ENCODE peak calls at places on chromosomes 16 and 17, in eight cellular contexts. H is mammary epithelial cell, F is NCI-H1105, R is dorsolateral prefrontal cortex, S is C1 segment of cervical spinal cord, P is AG04450, D is T-helper 2 cell, E is NCI-H460. Y is an unnamed sample.

GRCh38 chr17:67221062-67221998 is 23.7 kb downstream of the HELZ start:
- DNase-seq in H (peak), F (peak), R (no peak), S (no peak), P (no peak), D (no peak), E (peak), Y (no peak)

GRCh38 chr16:68289621-68290329 is 21.0 kb downstream of the SLC7A6OS start:
- DNase-seq in H (no peak), F (no peak), R (no peak), S (no peak), P (no peak), D (peak), E (no peak), Y (no peak)

GRCh38 chr17:64683791-64684190 is 21.7 kb upstream of the SMURF2 start:
- DNase-seq in H (no peak), F (no peak), R (no peak), S (no peak), P (no peak), D (no peak), E (no peak), Y (no peak)

GRCh38 chr17:41844971-41845370 is 7.3 kb downstream of the KLHL10 start:
- DNase-seq in H (no peak), F (no peak), R (no peak), S (no peak), P (no peak), D (no peak), E (no peak), Y (no peak)

GRCh38 chr17:75159196-75160031 is 5.1 kb upstream of the JPT1 start:
- DNase-seq in H (peak), F (no peak), R (no peak), S (no peak), P (no peak), D (no peak), E (no peak), Y (no peak)

GRCh38 chr16:88346680-88347505 is 35.9 kb upstream of the ZNF469 start:
- DNase-seq in H (no peak), F (no peak), R (no peak), S (no peak), P (no peak), D (no peak), E (no peak), Y (no peak)

GRCh38 chr16:4330277-4330882 is 14.5 kb downstream of the GLIS2 start:
- DNase-seq in H (peak), F (no peak), R (peak), S (peak), P (no peak), D (peak), E (peak), Y (peak)

GRCh38 chr17:27558842-27559505 is 72.0 kb upstream of the LGALS9 start:
- DNase-seq in H (no peak), F (no peak), R (no peak), S (no peak), P (no peak), D (no peak), E (no peak), Y (no peak)

GRCh38 chr17:72560303-72561247 is 439.8 kb downstream of the SOX9 start:
- DNase-seq in H (no peak), F (peak), R (peak), S (peak), P (no peak), D (peak), E (peak), Y (peak)

GRCh38 chr16:83952940-83953795 is at the start of gene OSGIN1:
- DNase-seq in H (peak), F (peak), R (peak), S (peak), P (peak), D (peak), E (peak), Y (peak)

GRCh38 chr16:72878301-72879269 is 169.3 kb downstream of the ZFHX3 start:
- DNase-seq in H (no peak), F (no peak), R (no peak), S (no peak), P (no peak), D (no peak), E (no peak), Y (no peak)

GRCh38 chr17:9209781-9210370 is 188.6 kb downstream of the NTN1 start:
- DNase-seq in H (no peak), F (no peak), R (no peak), S (no peak), P (no peak), D (no peak), E (no peak), Y (no peak)

GRCh38 chr16:28521436-28521835 is 14.8 kb upstream of the IL27 start:
- DNase-seq in H (no peak), F (no peak), R (no peak), S (no peak), P (no peak), D (no peak), E (no peak), Y (no peak)

GRCh38 chr17:40791808-40792436 is 7.8 kb downstream of the KRT28 start:
- DNase-seq in H (peak), F (no peak), R (no peak), S (no peak), P (peak), D (no peak), E (peak), Y (no peak)

GRCh38 chr16:76946879-76947278 is 244.1 kb upstream of the MON1B start:
- DNase-seq in H (peak), F (no peak), R (no peak), S (no peak), P (peak), D (no peak), E (peak), Y (peak)

GRCh38 chr16:31108035-31108793 is at the start of gene BCKDK:
- DNase-seq in H (peak), F (peak), R (peak), S (peak), P (no peak), D (peak), E (peak), Y (peak)

GRCh38 chr17:9231449-9232154 is 210.3 kb downstream of the NTN1 start:
- DNase-seq in H (no peak), F (no peak), R (no peak), S (no peak), P (no peak), D (no peak), E (no peak), Y (no peak)

GRCh38 chr16:8623634-8624033 is 2.1 kb downstream of the METTL22 start:
- DNase-seq in H (peak), F (no peak), R (no peak), S (no peak), P (no peak), D (no peak), E (no peak), Y (no peak)

GRCh38 chr16:23924138-23924537 is 88.4 kb downstream of the PRKCB start:
- DNase-seq in H (no peak), F (no peak), R (no peak), S (no peak), P (no peak), D (no peak), E (no peak), Y (no peak)

GRCh38 chr17:20611314-20611713 is 31.8 kb downstream of the CDRT15L2 start:
- DNase-seq in H (no peak), F (no peak), R (no peak), S (no peak), P (no peak), D (no peak), E (no peak), Y (no peak)

GRCh38 chr17:16486373-16487250 is 5.4 kb downstream of the LRRC75A start:
- DNase-seq in H (peak), F (peak), R (peak), S (peak), P (no peak), D (no peak), E (no peak), Y (peak)